ENCODE peak calls at places on chromosomes 6 and 20, in eight cellular contexts. S is left cardiac atrium; D is T-helper 2 cell treated with Interferon-gamma antibody and Interleukin-4, amounts not matched to agents 5 μg/mL and 100 μg/mL, for 36 hours; I is dorsolateral prefrontal cortex; H is lung microvascular endothelial cell; U is amniotic stem cell; N is nucleus accumbens; Z is stimulated activated CD8-positive, alpha-beta memory T cell treated with anti-CD3 and anti-CD28 coated beads, Interleukin-2, amount 100 ng/mL, for 48 hours. B is an unnamed sample.

GRCh38 chr6:107202876-107203468 is 87.7 kb upstream of the BEND3 start:
- DNase-seq in S (no peak), D (no peak), I (no peak), H (no peak), U (no peak), N (no peak), Z (no peak), B (no peak)

GRCh38 chr6:95802978-95803377 is 212.8 kb upstream of the FUT9 start:
- DNase-seq in S (no peak), D (no peak), I (no peak), H (no peak), U (no peak), N (no peak), Z (no peak), B (no peak)

GRCh38 chr6:32046450-32047083 is 8.4 kb downstream of the CYP21A2 start:
- DNase-seq in S (peak; percentile 68), D (no peak), I (no peak), H (no peak), U (no peak), N (no peak), Z (no peak), B (no peak)

GRCh38 chr20:60254901-60255411 is 296.7 kb downstream of the CDH26 start:
- DNase-seq in S (no peak), D (no peak), I (no peak), H (no peak), U (peak; percentile 7), N (no peak), Z (no peak), B (peak; percentile 86)

GRCh38 chr6:150584596-150584995 is 15.1 kb upstream of the PLEKHG1 start:
- DNase-seq in S (no peak), D (no peak), I (no peak), H (no peak), U (no peak), N (no peak), Z (no peak), B (no peak)

GRCh38 chr6:56771929-56772607 is 129.4 kb upstream of the DST start:
- DNase-seq in S (no peak), D (no peak), I (no peak), H (no peak), U (no peak), N (no peak), Z (no peak), B (no peak)

GRCh38 chr6:105014954-105015353 is 58.0 kb downstream of the LIN28B start:
- DNase-seq in S (no peak), D (no peak), I (no peak), H (no peak), U (no peak), N (no peak), Z (no peak), B (peak; percentile 16)

GRCh38 chr6:86715676-86716075 is 221.7 kb upstream of the HTR1E start:
- DNase-seq in S (no peak), D (no peak), I (no peak), H (no peak), U (no peak), N (no peak), Z (no peak), B (peak; percentile 36)

GRCh38 chr6:43856005-43856765 is 86.2 kb downstream of the VEGFA start:
- DNase-seq in S (peak; percentile 36), D (no peak), I (no peak), H (peak; percentile 15), U (no peak), N (no peak), Z (no peak), B (no peak)

B was measured in retinal pigment epithelial cell.